ENCODE peak calls at places on chromosomes 2 and 18, in seven cellular contexts. One of them, this sample, is unnamed.

GRCh38 chr2:101777337-101777736 is 79.8 kb downstream of the MAP4K4 start:
- DNase-seq in astrocyte of the spinal cord: no peak
- DNase-seq in H7: no peak
- DNase-seq in heart left ventricle: no peak
- DNase-seq in fibroblast of mammary gland: no peak
- DNase-seq in dorsolateral prefrontal cortex: no peak
- DNase-seq in A549: no peak
- DNase-seq in this sample: no peak

GRCh38 chr2:19198376-19198775 is 160.0 kb downstream of the OSR1 start:
- DNase-seq in H7: no peak
- DNase-seq in fibroblast of mammary gland: peak
- DNase-seq in heart left ventricle: no peak
- DNase-seq in A549: no peak
- DNase-seq in astrocyte of the spinal cord: no peak
- DNase-seq in dorsolateral prefrontal cortex: no peak
- DNase-seq in this sample: no peak

GRCh38 chr2:162242586-162243304 is 500 bp downstream of the FAP start:
- DNase-seq in fibroblast of mammary gland: peak
- DNase-seq in heart left ventricle: no peak
- DNase-seq in A549: no peak
- DNase-seq in astrocyte of the spinal cord: peak
- DNase-seq in H7: no peak
- DNase-seq in dorsolateral prefrontal cortex: no peak
- DNase-seq in this sample: peak

GRCh38 chr2:56297671-56298070 is 113.9 kb downstream of the CCDC85A start:
- DNase-seq in H7: no peak
- DNase-seq in dorsolateral prefrontal cortex: no peak
- DNase-seq in heart left ventricle: no peak
- DNase-seq in A549: no peak
- DNase-seq in astrocyte of the spinal cord: no peak
- DNase-seq in fibroblast of mammary gland: no peak
- DNase-seq in this sample: no peak

GRCh38 chr2:231039294-231039664 is 2.0 kb downstream of the C2orf72 start:
- DNase-seq in fibroblast of mammary gland: no peak
- DNase-seq in dorsolateral prefrontal cortex: no peak
- DNase-seq in H7: no peak
- DNase-seq in astrocyte of the spinal cord: no peak
- DNase-seq in A549: no peak
- DNase-seq in heart left ventricle: no peak
- DNase-seq in this sample: no peak

GRCh38 chr2:8750221-8750620 is 68.4 kb downstream of the ID2 start:
- DNase-seq in astrocyte of the spinal cord: peak
- DNase-seq in A549: no peak
- DNase-seq in heart left ventricle: no peak
- DNase-seq in dorsolateral prefrontal cortex: no peak
- DNase-seq in H7: no peak
- DNase-seq in fibroblast of mammary gland: no peak
- DNase-seq in this sample: no peak

GRCh38 chr2:240604291-240604938 is 17.9 kb downstream of the CAPN10 start:
- DNase-seq in dorsolateral prefrontal cortex: peak
- DNase-seq in heart left ventricle: peak
- DNase-seq in astrocyte of the spinal cord: peak
- DNase-seq in H7: peak
- DNase-seq in A549: peak
- DNase-seq in fibroblast of mammary gland: peak
- DNase-seq in this sample: peak

GRCh38 chr18:36697905-36698304 is 130.9 kb downstream of the TPGS2 start:
- DNase-seq in dorsolateral prefrontal cortex: no peak
- DNase-seq in fibroblast of mammary gland: peak
- DNase-seq in H7: no peak
- DNase-seq in astrocyte of the spinal cord: peak
- DNase-seq in A549: no peak
- DNase-seq in heart left ventricle: no peak
- DNase-seq in this sample: no peak

GRCh38 chr2:177772529-177772928 is 300.0 kb downstream of the PDE11A start:
- DNase-seq in A549: peak
- DNase-seq in fibroblast of mammary gland: peak
- DNase-seq in H7: no peak
- DNase-seq in astrocyte of the spinal cord: peak
- DNase-seq in heart left ventricle: no peak
- DNase-seq in dorsolateral prefrontal cortex: no peak
- DNase-seq in this sample: peak

GRCh38 chr18:63518178-63519012 is 23.8 kb upstream of the SERPINB12 start:
- DNase-seq in H7: no peak
- DNase-seq in astrocyte of the spinal cord: peak
- DNase-seq in dorsolateral prefrontal cortex: peak
- DNase-seq in A549: peak
- DNase-seq in heart left ventricle: peak
- DNase-seq in fibroblast of mammary gland: peak
- DNase-seq in this sample: peak

GRCh38 chr2:241538838-241539615 is 19.5 kb upstream of the BOK start:
- DNase-seq in A549: no peak
- DNase-seq in dorsolateral prefrontal cortex: no peak
- DNase-seq in heart left ventricle: no peak
- DNase-seq in astrocyte of the spinal cord: no peak
- DNase-seq in fibroblast of mammary gland: no peak
- DNase-seq in H7: peak
- DNase-seq in this sample: no peak

GRCh38 chr2:202164409-202164808 is 74.0 kb downstream of the SUMO1 start:
- DNase-seq in A549: no peak
- DNase-seq in dorsolateral prefrontal cortex: no peak
- DNase-seq in H7: no peak
- DNase-seq in astrocyte of the spinal cord: no peak
- DNase-seq in heart left ventricle: no peak
- DNase-seq in fibroblast of mammary gland: no peak
- DNase-seq in this sample: no peak

GRCh38 chr2:10912076-10912731 is 470 bp downstream of the KCNF1 start:
- DNase-seq in heart left ventricle: no peak
- DNase-seq in dorsolateral prefrontal cortex: no peak
- DNase-seq in fibroblast of mammary gland: no peak
- DNase-seq in A549: no peak
- DNase-seq in astrocyte of the spinal cord: no peak
- DNase-seq in H7: peak
- DNase-seq in this sample: no peak

GRCh38 chr2:28342081-28342967 is 50.3 kb upstream of the FOSL2 start:
- DNase-seq in astrocyte of the spinal cord: peak
- DNase-seq in H7: peak
- DNase-seq in heart left ventricle: peak
- DNase-seq in A549: peak
- DNase-seq in dorsolateral prefrontal cortex: no peak
- DNase-seq in fibroblast of mammary gland: peak
- DNase-seq in this sample: peak

GRCh38 chr2:187302619-187303018 is 145.4 kb downstream of the CALCRL start:
- DNase-seq in astrocyte of the spinal cord: peak
- DNase-seq in H7: no peak
- DNase-seq in A549: no peak
- DNase-seq in fibroblast of mammary gland: peak
- DNase-seq in dorsolateral prefrontal cortex: no peak
- DNase-seq in heart left ventricle: peak
- DNase-seq in this sample: peak

GRCh38 chr2:210593166-210593565 is 36.8 kb downstream of the CPS1 start:
- DNase-seq in heart left ventricle: no peak
- DNase-seq in A549: no peak
- DNase-seq in astrocyte of the spinal cord: peak
- DNase-seq in H7: no peak
- DNase-seq in fibroblast of mammary gland: no peak
- DNase-seq in dorsolateral prefrontal cortex: no peak
- DNase-seq in this sample: peak

GRCh38 chr2:71100195-71100964 is 29.6 kb downstream of the MCEE start:
- DNase-seq in H7: peak
- DNase-seq in A549: peak
- DNase-seq in heart left ventricle: peak
- DNase-seq in fibroblast of mammary gland: peak
- DNase-seq in astrocyte of the spinal cord: peak
- DNase-seq in dorsolateral prefrontal cortex: no peak
- DNase-seq in this sample: peak

GRCh38 chr18:23277399-23277798 is 142.1 kb downstream of the CABLES1 start:
- DNase-seq in A549: no peak
- DNase-seq in fibroblast of mammary gland: no peak
- DNase-seq in H7: no peak
- DNase-seq in heart left ventricle: no peak
- DNase-seq in astrocyte of the spinal cord: no peak
- DNase-seq in dorsolateral prefrontal cortex: no peak
- DNase-seq in this sample: no peak

GRCh38 chr2:100178864-100179263 is 36.5 kb upstream of the AFF3 start:
- DNase-seq in A549: no peak
- DNase-seq in heart left ventricle: no peak
- DNase-seq in H7: no peak
- DNase-seq in astrocyte of the spinal cord: no peak
- DNase-seq in dorsolateral prefrontal cortex: no peak
- DNase-seq in fibroblast of mammary gland: no peak
- DNase-seq in this sample: no peak

GRCh38 chr18:48924621-48925601 is 25.9 kb downstream of the SMAD7 start:
- DNase-seq in dorsolateral prefrontal cortex: no peak
- DNase-seq in H7: peak
- DNase-seq in A549: no peak
- DNase-seq in fibroblast of mammary gland: no peak
- DNase-seq in heart left ventricle: no peak
- DNase-seq in astrocyte of the spinal cord: no peak
- DNase-seq in this sample: peak

GRCh38 chr2:168912466-168913170 is 11.5 kb downstream of the G6PC2 start:
- DNase-seq in astrocyte of the spinal cord: peak
- DNase-seq in fibroblast of mammary gland: peak
- DNase-seq in H7: peak
- DNase-seq in heart left ventricle: peak
- DNase-seq in dorsolateral prefrontal cortex: peak
- DNase-seq in A549: no peak
- DNase-seq in this sample: peak

GRCh38 chr18:79749251-79750191 is 48.2 kb upstream of the KCNG2 start:
- DNase-seq in H7: no peak
- DNase-seq in astrocyte of the spinal cord: no peak
- DNase-seq in fibroblast of mammary gland: no peak
- DNase-seq in heart left ventricle: no peak
- DNase-seq in dorsolateral prefrontal cortex: peak
- DNase-seq in A549: no peak
- DNase-seq in this sample: no peak

GRCh38 chr2:871926-872680 is 78.5 kb upstream of the SNTG2 start:
- DNase-seq in astrocyte of the spinal cord: no peak
- DNase-seq in dorsolateral prefrontal cortex: no peak
- DNase-seq in A549: no peak
- DNase-seq in H7: no peak
- DNase-seq in fibroblast of mammary gland: no peak
- DNase-seq in heart left ventricle: no peak
- DNase-seq in this sample: no peak

DNA sequence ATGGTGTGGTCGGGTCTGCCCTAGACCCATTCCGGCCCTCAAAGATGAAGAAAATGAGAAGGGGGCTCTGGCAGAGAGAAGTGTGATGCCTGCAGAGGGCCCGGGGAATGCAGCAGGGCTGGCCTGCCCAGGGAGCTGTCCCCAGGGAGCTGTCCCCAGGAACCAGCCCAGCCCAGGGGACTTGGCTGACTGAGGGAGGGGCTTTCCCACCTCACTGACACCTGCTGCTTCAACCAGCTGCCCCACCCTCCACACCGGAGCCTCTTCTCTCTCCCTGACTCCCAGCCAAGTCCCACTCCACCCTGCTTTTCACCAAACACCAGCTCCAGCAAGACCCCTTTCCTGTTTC is 111.2 kb downstream of the STPG4 start:
- DNase-seq in heart left ventricle: no peak
- DNase-seq in A549: no peak
- DNase-seq in H7: peak
- DNase-seq in dorsolateral prefrontal cortex: no peak
- DNase-seq in fibroblast of mammary gland: no peak
- DNase-seq in astrocyte of the spinal cord: no peak
- DNase-seq in this sample: no peak
- H3K4me3 ChIP-seq in heart left ventricle: no peak
- H3K4me3 ChIP-seq in A549: no peak
- H3K4me3 ChIP-seq in H7: no peak
- H3K4me3 ChIP-seq in dorsolateral prefrontal cortex: no peak
- H3K4me3 ChIP-seq in fibroblast of mammary gland: no peak
- H3K4me3 ChIP-seq in astrocyte of the spinal cord: no peak
- H3K4me3 ChIP-seq in this sample: no peak

DNA sequence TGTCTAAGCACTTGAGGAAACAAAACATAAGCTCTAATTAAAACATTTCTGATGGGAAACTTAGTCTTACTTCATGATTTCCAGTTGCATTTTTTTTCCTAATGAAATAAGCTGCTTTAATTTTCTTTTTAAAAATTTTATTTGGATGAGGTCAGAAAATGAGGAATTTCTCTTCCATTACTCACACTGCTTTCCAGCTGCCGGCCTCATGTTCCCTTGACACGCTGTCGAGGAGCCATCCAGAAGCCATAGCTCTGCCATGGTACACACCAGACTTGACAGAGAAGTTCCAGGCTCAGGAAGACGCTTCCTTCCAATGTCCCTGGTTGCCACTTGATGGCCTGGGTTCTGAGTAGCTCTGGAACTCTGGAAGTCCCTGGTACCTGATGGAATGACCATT is 12.1 kb upstream of the MAPRE2 start:
- DNase-seq in heart left ventricle: peak
- DNase-seq in H7: no peak
- DNase-seq in dorsolateral prefrontal cortex: no peak
- DNase-seq in fibroblast of mammary gland: peak
- DNase-seq in astrocyte of the spinal cord: peak
- DNase-seq in A549: no peak
- DNase-seq in this sample: peak
- H3K4me3 ChIP-seq in heart left ventricle: no peak
- H3K4me3 ChIP-seq in H7: no peak
- H3K4me3 ChIP-seq in dorsolateral prefrontal cortex: peak
- H3K4me3 ChIP-seq in fibroblast of mammary gland: no peak
- H3K4me3 ChIP-seq in astrocyte of the spinal cord: no peak
- H3K4me3 ChIP-seq in A549: no peak
- H3K4me3 ChIP-seq in this sample: peak

GRCh38 chr2:109129921-109130725 is 1.1 kb downstream of the SH3RF3 start:
- DNase-seq in dorsolateral prefrontal cortex: peak
- DNase-seq in fibroblast of mammary gland: peak
- DNase-seq in heart left ventricle: peak
- DNase-seq in H7: peak
- DNase-seq in A549: no peak
- DNase-seq in astrocyte of the spinal cord: peak
- DNase-seq in this sample: peak
- H3K4me3 ChIP-seq in dorsolateral prefrontal cortex: peak
- H3K4me3 ChIP-seq in fibroblast of mammary gland: peak
- H3K4me3 ChIP-seq in heart left ventricle: peak
- H3K4me3 ChIP-seq in H7: peak
- H3K4me3 ChIP-seq in A549: no peak
- H3K4me3 ChIP-seq in astrocyte of the spinal cord: peak
- H3K4me3 ChIP-seq in this sample: peak

DNA sequence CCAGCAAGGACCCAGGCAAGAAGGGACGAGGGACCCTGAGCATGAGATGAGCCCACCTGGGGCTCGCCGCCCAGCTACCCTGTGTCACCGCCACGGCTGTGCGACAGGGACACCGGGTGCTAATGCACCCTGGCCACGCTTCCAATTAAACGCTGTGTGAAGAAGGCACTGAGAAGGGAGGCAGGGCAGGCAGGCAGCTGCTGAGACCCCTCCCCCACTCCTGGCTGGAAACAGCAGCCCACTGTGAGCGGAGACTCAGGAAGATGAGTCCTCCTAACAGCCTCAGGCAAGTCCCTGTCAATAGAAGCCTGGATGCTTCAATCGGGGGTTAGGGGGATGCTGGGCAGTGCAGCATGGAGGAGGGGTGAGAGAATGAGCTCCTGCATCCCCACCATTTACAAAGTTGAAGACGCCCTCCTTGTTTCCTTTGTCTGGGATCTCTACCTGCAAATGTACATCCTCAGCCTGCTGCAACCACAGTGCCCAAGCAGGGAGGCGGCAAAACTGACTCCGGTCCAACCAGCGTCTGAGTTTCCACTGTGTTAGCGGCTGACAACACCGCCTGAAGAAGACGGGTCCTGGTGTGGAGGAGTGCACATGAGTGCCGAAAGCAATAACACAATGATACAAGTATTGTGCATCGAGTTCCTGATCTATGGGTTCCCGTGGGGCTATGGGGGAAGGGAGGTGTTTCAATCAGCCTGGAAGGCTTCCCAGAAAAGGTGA is 12.8 kb downstream of the TMEM163 start:
- DNase-seq in H7: peak
- DNase-seq in dorsolateral prefrontal cortex: no peak
- DNase-seq in fibroblast of mammary gland: no peak
- DNase-seq in heart left ventricle: no peak
- DNase-seq in astrocyte of the spinal cord: no peak
- DNase-seq in A549: no peak
- DNase-seq in this sample: no peak
- H3K4me3 ChIP-seq in H7: no peak
- H3K4me3 ChIP-seq in dorsolateral prefrontal cortex: peak
- H3K4me3 ChIP-seq in fibroblast of mammary gland: no peak
- H3K4me3 ChIP-seq in heart left ventricle: no peak
- H3K4me3 ChIP-seq in astrocyte of the spinal cord: no peak
- H3K4me3 ChIP-seq in A549: no peak
- H3K4me3 ChIP-seq in this sample: no peak